ENCODE peak calls at places on chromosomes 4 and X, in nine cellular contexts. C is Ammon's horn, Z is C1 segment of cervical spinal cord, Y is chondrocyte, D is right cardiac atrium, W is AG04449, G is PC-9, M is HT1080, H is mesenchymal stem cell. X is an unnamed sample.

GRCh38 chr4:108303488-108304177 is 134.9 kb upstream of the LEF1 start:
- DNase-seq in Z (no peak), G (peak), C (no peak), D (no peak), W (no peak), H (peak), M (peak), Y (no peak), X (no peak)

GRCh38 chr4:80101086-80101767 is 28.2 kb upstream of the ANTXR2 start:
- DNase-seq in H (no peak), Z (no peak), Y (no peak), W (no peak), M (no peak), D (no peak), C (no peak), G (no peak), X (no peak)

GRCh38 chr4:55272576-55272975 is 73.5 kb upstream of the SRD5A3 start:
- DNase-seq in Y (no peak), M (no peak), G (no peak), D (no peak), Z (no peak), H (no peak), C (no peak), W (no peak), X (no peak)

GRCh38 chr4:11954093-11954492 is 525.4 kb upstream of the HS3ST1 start:
- DNase-seq in G (no peak), C (peak), M (peak), W (no peak), D (no peak), Z (no peak), H (no peak), Y (no peak), X (no peak)

GRCh38 chrX:38105216-38105725 is 98.9 kb downstream of the SYTL5 start:
- DNase-seq in D (no peak), Z (no peak), M (no peak), C (no peak), Y (no peak), G (no peak), W (no peak), H (no peak), X (no peak)

GRCh38 chr4:2558301-2558700 is 21.9 kb downstream of the FAM193A start:
- DNase-seq in W (no peak), C (no peak), G (no peak), D (no peak), H (no peak), M (no peak), Y (no peak), Z (no peak), X (no peak)

GRCh38 chrX:150649096-150649870 is 43.9 kb upstream of the MTMR1 start:
- DNase-seq in Y (no peak), G (no peak), M (no peak), W (peak), Z (no peak), H (peak), D (no peak), C (peak), X (peak)

GRCh38 chrX:150525061-150525919 is 43.1 kb upstream of the MTM1 start:
- DNase-seq in Z (peak), G (no peak), H (no peak), C (peak), M (no peak), Y (no peak), W (no peak), D (peak), X (no peak)

GRCh38 chrX:57119416-57119815 is 1.9 kb downstream of the SPIN2B start:
- DNase-seq in G (no peak), M (no peak), D (no peak), Y (no peak), C (no peak), H (no peak), W (no peak), Z (no peak), X (no peak)

GRCh38 chr4:152389359-152389758 is 146.5 kb downstream of the FBXW7 start:
- DNase-seq in W (no peak), Z (no peak), D (no peak), G (no peak), C (no peak), M (no peak), H (no peak), Y (no peak), X (no peak)

GRCh38 chrX:115259238-115259875 is 25.5 kb upstream of the LRCH2 start:
- DNase-seq in D (no peak), Z (no peak), Y (no peak), M (no peak), C (no peak), W (peak), H (peak), G (peak), X (peak)

GRCh38 chr4:45275862-45276261 is 549.5 kb upstream of the GNPDA2 start:
- DNase-seq in M (no peak), Y (no peak), W (no peak), Z (no peak), D (no peak), H (no peak), G (no peak), C (no peak), X (no peak)

GRCh38 chrX:108312011-108312410 is 126.2 kb downstream of the COL4A6 start:
- DNase-seq in M (peak), Z (no peak), C (no peak), G (no peak), H (no peak), Y (no peak), W (no peak), D (no peak), X (no peak)

GRCh38 chr4:147480502-147480890 is 401 bp upstream of the EDNRA start:
- DNase-seq in Z (no peak), G (no peak), D (no peak), Y (no peak), H (no peak), M (no peak), W (no peak), C (no peak), X (no peak)

GRCh38 chr4:83197555-83198235 is 83.2 kb upstream of the PLAC8 start:
- DNase-seq in C (peak), G (no peak), Z (no peak), Y (no peak), D (peak), M (no peak), W (no peak), H (no peak), X (no peak)

GRCh38 chr4:21593268-21594002 is 355.1 kb downstream of the KCNIP4 start:
- DNase-seq in W (no peak), M (peak), Z (peak), Y (no peak), D (no peak), G (no peak), C (no peak), H (no peak), X (peak)

GRCh38 chr4:89356086-89356485 is 48.5 kb upstream of the GPRIN3 start:
- DNase-seq in H (no peak), Z (no peak), D (no peak), W (no peak), C (no peak), G (no peak), Y (no peak), M (no peak), X (no peak)

GRCh38 chrX:16786791-16787735 is 797 bp downstream of the TXLNG start:
- DNase-seq in Z (peak), M (no peak), C (no peak), D (peak), H (no peak), G (peak), W (no peak), Y (no peak), X (no peak)

GRCh38 chr4:139469869-139470268 is 15.9 kb downstream of the RAB33B start:
- DNase-seq in H (no peak), Z (no peak), W (no peak), C (no peak), Y (no peak), M (no peak), D (no peak), G (no peak), X (no peak)

GRCh38 chr4:2361366-2362285 is 56.8 kb downstream of the ZFYVE28 start:
- DNase-seq in W (no peak), D (no peak), H (no peak), C (no peak), Z (peak), M (no peak), Y (peak), G (no peak), X (no peak)

GRCh38 chrX:6283826-6284225 is 55.2 kb upstream of the NLGN4X start:
- DNase-seq in H (no peak), C (no peak), Z (no peak), M (no peak), D (no peak), W (no peak), G (no peak), Y (no peak), X (no peak)

GRCh38 chr4:6079965-6080364 is 61.7 kb upstream of the C4orf50 start:
- DNase-seq in G (no peak), H (no peak), C (no peak), D (no peak), Y (no peak), M (no peak), W (no peak), Z (no peak), X (no peak)

GRCh38 chr4:182788197-182788596 is 129.0 kb downstream of the DCTD start:
- DNase-seq in W (no peak), Y (no peak), C (peak), H (no peak), Z (no peak), M (no peak), G (no peak), D (no peak), X (no peak)

GRCh38 chrX:144275403-144275802 is 391.5 kb downstream of the UBE2NL start:
- DNase-seq in C (no peak), Z (no peak), Y (no peak), H (no peak), M (no peak), D (no peak), W (no peak), G (peak), X (no peak)

GRCh38 chrX:17876135-17876534 is 15.0 kb upstream of the RAI2 start:
- DNase-seq in M (peak), Y (no peak), D (no peak), Z (no peak), W (no peak), G (no peak), H (no peak), C (no peak), X (no peak)

GRCh38 chr4:77538574-77539157 is 67.0 kb upstream of the CXCL13 start:
- DNase-seq in C (no peak), Z (no peak), H (peak), G (peak), Y (no peak), M (peak), W (no peak), D (no peak), X (no peak)

GRCh38 chr4:4386736-4387392 is at the start of gene NSG1:
- DNase-seq in H (peak), Z (peak), M (no peak), Y (peak), W (no peak), D (peak), C (peak), G (no peak), X (no peak)